ENCODE peak calls at places on chromosome 1, in eight cellular contexts. One of them, this sample, is unnamed.

GRCh38 chr1:43688594-43689000 is 18.7 kb upstream of the ST3GAL3 start:
- DNase-seq in endothelial cell of umbilical vein: peak; percentile 64
- DNase-seq in mammary epithelial cell: peak; percentile 53
- DNase-seq in fibroblast of lung: peak; percentile 81
- DNase-seq in HepG2: no peak
- DNase-seq in HCT116: no peak
- DNase-seq in GM23338: no peak
- DNase-seq in PC-9: no peak
- DNase-seq in this sample: peak; percentile 73

GRCh38 chr1:54109131-54110105 is 43.4 kb downstream of the CDCP2 start:
- DNase-seq in HepG2: no peak
- DNase-seq in endothelial cell of umbilical vein: no peak
- DNase-seq in PC-9: no peak
- DNase-seq in HCT116: no peak
- DNase-seq in mammary epithelial cell: no peak
- DNase-seq in fibroblast of lung: peak; percentile 7
- DNase-seq in GM23338: no peak
- DNase-seq in this sample: no peak

GRCh38 chr1:67407498-67407897 is 22.7 kb downstream of the SERBP1 start:
- DNase-seq in HepG2: no peak
- DNase-seq in mammary epithelial cell: no peak
- DNase-seq in GM23338: no peak
- DNase-seq in fibroblast of lung: no peak
- DNase-seq in HCT116: no peak
- DNase-seq in endothelial cell of umbilical vein: no peak
- DNase-seq in PC-9: no peak
- DNase-seq in this sample: no peak

GRCh38 chr1:55402676-55403464 is 187.7 kb upstream of the USP24 start:
- DNase-seq in PC-9: no peak
- DNase-seq in mammary epithelial cell: no peak
- DNase-seq in HepG2: no peak
- DNase-seq in endothelial cell of umbilical vein: no peak
- DNase-seq in HCT116: no peak
- DNase-seq in GM23338: no peak
- DNase-seq in fibroblast of lung: peak; percentile 77
- DNase-seq in this sample: peak; percentile 68

GRCh38 chr1:205147191-205147590 is 25.4 kb upstream of the RBBP5 start:
- DNase-seq in endothelial cell of umbilical vein: no peak
- DNase-seq in HCT116: no peak
- DNase-seq in mammary epithelial cell: no peak
- DNase-seq in fibroblast of lung: peak; percentile 84
- DNase-seq in GM23338: no peak
- DNase-seq in PC-9: no peak
- DNase-seq in HepG2: no peak
- DNase-seq in this sample: peak; percentile 79

GRCh38 chr1:100750002-100750885 is 30.7 kb downstream of the VCAM1 start:
- DNase-seq in mammary epithelial cell: no peak
- DNase-seq in endothelial cell of umbilical vein: no peak
- DNase-seq in fibroblast of lung: no peak
- DNase-seq in GM23338: peak; percentile 41
- DNase-seq in HCT116: no peak
- DNase-seq in PC-9: no peak
- DNase-seq in HepG2: no peak
- DNase-seq in this sample: no peak

GRCh38 chr1:175783126-175783722 is 39.8 kb upstream of the TNR start:
- DNase-seq in HCT116: no peak
- DNase-seq in HepG2: no peak
- DNase-seq in mammary epithelial cell: peak; percentile 24
- DNase-seq in GM23338: no peak
- DNase-seq in endothelial cell of umbilical vein: peak; percentile 78
- DNase-seq in PC-9: no peak
- DNase-seq in fibroblast of lung: no peak
- DNase-seq in this sample: no peak

GRCh38 chr1:108816049-108816882 is 40.6 kb downstream of the AKNAD1 start:
- DNase-seq in HepG2: peak; percentile 24
- DNase-seq in mammary epithelial cell: peak; percentile 90
- DNase-seq in PC-9: peak; percentile 71
- DNase-seq in endothelial cell of umbilical vein: peak; percentile 98
- DNase-seq in HCT116: no peak
- DNase-seq in GM23338: peak; percentile 73
- DNase-seq in fibroblast of lung: peak; percentile 93
- DNase-seq in this sample: peak; percentile 91

GRCh38 chr1:176188604-176189003 is 18.5 kb downstream of the COP1 start:
- DNase-seq in HCT116: no peak
- DNase-seq in endothelial cell of umbilical vein: no peak
- DNase-seq in GM23338: peak; percentile 20
- DNase-seq in PC-9: no peak
- DNase-seq in fibroblast of lung: no peak
- DNase-seq in HepG2: peak; percentile 14
- DNase-seq in mammary epithelial cell: no peak
- DNase-seq in this sample: no peak

GRCh38 chr1:151047925-151048644 is 534 bp downstream of the C1orf56 start:
- DNase-seq in HepG2: peak; percentile 58
- DNase-seq in PC-9: peak; percentile 57
- DNase-seq in endothelial cell of umbilical vein: peak; percentile 84
- DNase-seq in HCT116: no peak
- DNase-seq in mammary epithelial cell: peak; percentile 53
- DNase-seq in fibroblast of lung: peak; percentile 72
- DNase-seq in GM23338: peak; percentile 90
- DNase-seq in this sample: peak; percentile 56

GRCh38 chr1:151047591-151047924 is at the start of gene C1orf56:
- DNase-seq in mammary epithelial cell: no peak
- DNase-seq in fibroblast of lung: peak; percentile 73
- DNase-seq in HCT116: no peak
- DNase-seq in HepG2: peak; percentile 43
- DNase-seq in PC-9: no peak
- DNase-seq in endothelial cell of umbilical vein: peak; percentile 72
- DNase-seq in GM23338: peak; percentile 88
- DNase-seq in this sample: peak; percentile 53

GRCh38 chr1:151049458-151049857 is 1.9 kb downstream of the C1orf56 start:
- DNase-seq in fibroblast of lung: no peak
- DNase-seq in PC-9: no peak
- DNase-seq in GM23338: no peak
- DNase-seq in HepG2: no peak
- DNase-seq in endothelial cell of umbilical vein: no peak
- DNase-seq in mammary epithelial cell: no peak
- DNase-seq in HCT116: no peak
- DNase-seq in this sample: no peak

GRCh38 chr1:151050051-151050688 is 2.6 kb downstream of the C1orf56 start:
- DNase-seq in PC-9: no peak
- DNase-seq in mammary epithelial cell: no peak
- DNase-seq in fibroblast of lung: no peak
- DNase-seq in HCT116: no peak
- DNase-seq in endothelial cell of umbilical vein: no peak
- DNase-seq in HepG2: no peak
- DNase-seq in GM23338: no peak
- DNase-seq in this sample: no peak

DNA sequence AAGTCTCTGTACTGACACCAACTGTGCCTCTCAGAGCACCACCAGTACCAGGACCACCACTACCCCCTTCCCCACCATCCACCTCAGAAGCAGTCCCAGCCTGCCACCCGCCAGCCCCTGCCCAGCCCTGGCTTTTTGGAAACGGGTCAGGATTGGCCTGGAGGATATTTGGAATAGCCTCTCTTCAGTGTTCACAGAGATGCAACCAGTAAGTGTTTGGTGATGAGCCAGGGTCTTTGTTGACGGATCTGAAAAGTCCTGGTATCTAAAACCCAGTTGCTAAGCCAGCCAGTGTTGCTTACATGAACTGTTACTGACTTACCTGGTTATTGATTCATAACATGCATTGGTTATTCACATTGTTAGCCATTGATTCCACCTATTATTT is 1.1 kb downstream of the C1orf56 start:
- DNase-seq in endothelial cell of umbilical vein: no peak
- DNase-seq in GM23338: no peak
- DNase-seq in HepG2: no peak
- DNase-seq in mammary epithelial cell: no peak
- DNase-seq in fibroblast of lung: no peak
- DNase-seq in HCT116: no peak
- DNase-seq in PC-9: no peak
- DNase-seq in this sample: no peak
- TF ChIP-seq CTCF in endothelial cell of umbilical vein: no peak
- TF ChIP-seq CTCF in GM23338: no peak
- TF ChIP-seq CTCF in HepG2: no peak
- TF ChIP-seq CTCF in mammary epithelial cell: no peak
- TF ChIP-seq CTCF in fibroblast of lung: no peak
- TF ChIP-seq CTCF in HCT116: no peak
- TF ChIP-seq CTCF in PC-9: peak; percentile 66
- TF ChIP-seq CTCF in this sample: peak; percentile 26

DNA sequence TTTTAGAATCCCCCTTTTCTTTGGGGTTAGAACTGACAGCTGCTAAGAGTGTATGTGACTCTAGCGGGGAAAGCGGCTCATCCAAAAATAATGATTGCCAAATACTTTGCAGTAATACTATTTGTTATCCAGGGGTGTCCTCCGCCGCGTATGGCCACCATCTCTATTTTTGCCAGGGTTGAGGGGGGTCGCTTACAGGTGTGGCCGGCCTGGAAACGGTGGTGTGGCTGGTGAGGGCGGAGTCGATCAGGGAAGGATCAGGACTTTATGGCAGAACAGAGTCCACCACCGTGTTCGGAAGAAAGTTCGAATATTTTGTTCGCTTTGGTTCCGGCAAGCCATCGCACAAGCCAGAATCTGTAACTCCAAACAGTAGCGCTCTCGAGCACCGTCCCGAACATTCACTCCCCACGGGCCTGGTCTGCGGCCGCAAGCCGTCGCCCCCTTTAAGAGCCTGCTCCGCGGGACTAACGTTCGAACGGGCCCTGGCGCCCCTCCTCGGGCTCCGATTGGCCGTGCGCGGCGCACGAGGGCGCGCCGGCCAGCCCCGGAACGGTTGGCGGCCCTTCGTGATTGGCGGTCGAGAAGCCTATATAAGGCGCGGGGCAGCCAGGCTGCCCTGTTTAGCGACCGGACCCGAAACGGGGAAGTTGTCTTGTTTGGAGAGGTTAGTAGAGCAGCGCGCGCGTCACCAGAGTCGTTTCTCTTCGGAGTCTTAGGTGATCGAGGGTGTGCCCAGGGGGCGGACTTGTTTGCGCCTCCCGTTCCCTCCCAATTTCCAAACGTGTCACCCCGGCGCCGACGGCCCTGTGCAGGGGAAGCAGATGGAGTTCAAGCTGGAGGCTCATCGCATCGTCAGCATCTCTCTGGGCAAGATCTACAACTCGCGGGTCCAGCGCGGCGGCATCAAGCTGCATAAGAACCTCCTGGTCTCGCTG is at the start of gene IER5:
- DNase-seq in mammary epithelial cell: peak; percentile 97
- DNase-seq in PC-9: peak; percentile 90
- DNase-seq in endothelial cell of umbilical vein: peak; percentile 97
- DNase-seq in fibroblast of lung: peak; percentile 94
- DNase-seq in HepG2: peak; percentile 89
- DNase-seq in GM23338: peak; percentile 96
- DNase-seq in HCT116: peak; percentile 94
- DNase-seq in this sample: peak; percentile 86
- H3K79me2 ChIP-seq in mammary epithelial cell: peaks cover 51% of the 10 kb centered on the region
- H3K79me2 ChIP-seq in PC-9: peaks cover 59% of the 10 kb centered on the region
- H3K79me2 ChIP-seq in endothelial cell of umbilical vein: peaks cover 44% of the 10 kb centered on the region
- H3K79me2 ChIP-seq in fibroblast of lung: peaks cover 55% of the 10 kb centered on the region
- H3K79me2 ChIP-seq in HepG2: peaks cover 30% of the 10 kb centered on the region
- H3K79me2 ChIP-seq in GM23338: peaks cover 30% of the 10 kb centered on the region
- H3K79me2 ChIP-seq in HCT116: peaks cover 44% of the 10 kb centered on the region
- H3K79me2 ChIP-seq in this sample: peaks cover 49% of the 10 kb centered on the region

GRCh38 chr1:84479998-84480397 is 932 bp downstream of the RPF1 start:
- DNase-seq in HCT116: no peak
- DNase-seq in endothelial cell of umbilical vein: no peak
- DNase-seq in fibroblast of lung: peak; percentile 14
- DNase-seq in HepG2: no peak
- DNase-seq in GM23338: no peak
- DNase-seq in mammary epithelial cell: no peak
- DNase-seq in PC-9: no peak
- DNase-seq in this sample: no peak

GRCh38 chr1:84480658-84481057 is 1.6 kb downstream of the RPF1 start:
- DNase-seq in mammary epithelial cell: no peak
- DNase-seq in HepG2: no peak
- DNase-seq in HCT116: no peak
- DNase-seq in GM23338: no peak
- DNase-seq in endothelial cell of umbilical vein: no peak
- DNase-seq in fibroblast of lung: no peak
- DNase-seq in PC-9: no peak
- DNase-seq in this sample: no peak

GRCh38 chr1:84476225-84476624 is 2.8 kb upstream of the RPF1 start:
- DNase-seq in mammary epithelial cell: no peak
- DNase-seq in HepG2: no peak
- DNase-seq in endothelial cell of umbilical vein: no peak
- DNase-seq in PC-9: no peak
- DNase-seq in GM23338: no peak
- DNase-seq in HCT116: no peak
- DNase-seq in fibroblast of lung: no peak
- DNase-seq in this sample: no peak

GRCh38 chr1:84481317-84481716 is 2.3 kb downstream of the RPF1 start:
- DNase-seq in PC-9: no peak
- DNase-seq in endothelial cell of umbilical vein: no peak
- DNase-seq in fibroblast of lung: no peak
- DNase-seq in HCT116: no peak
- DNase-seq in HepG2: no peak
- DNase-seq in mammary epithelial cell: no peak
- DNase-seq in GM23338: no peak
- DNase-seq in this sample: no peak

GRCh38 chr1:84478876-84479868 is at the start of gene RPF1:
- DNase-seq in HCT116: peak; percentile 69
- DNase-seq in endothelial cell of umbilical vein: peak; percentile 85
- DNase-seq in PC-9: peak; percentile 67
- DNase-seq in GM23338: peak; percentile 88
- DNase-seq in fibroblast of lung: peak; percentile 81
- DNase-seq in HepG2: peak; percentile 82
- DNase-seq in mammary epithelial cell: peak; percentile 77
- DNase-seq in this sample: peak; percentile 72
- TF ChIP-seq EZH2 in HCT116: no peak
- TF ChIP-seq EZH2 in endothelial cell of umbilical vein: no peak
- TF ChIP-seq EZH2 in PC-9: no peak
- TF ChIP-seq EZH2 in GM23338: no peak
- TF ChIP-seq EZH2 in fibroblast of lung: no peak
- TF ChIP-seq EZH2 in HepG2: no peak
- TF ChIP-seq EZH2 in mammary epithelial cell: no peak
- TF ChIP-seq EZH2 in this sample: no peak

GRCh38 chr1:29357452-29357851 is 121.1 kb downstream of the PTPRU start:
- DNase-seq in HCT116: no peak
- DNase-seq in fibroblast of lung: no peak
- DNase-seq in HepG2: no peak
- DNase-seq in PC-9: no peak
- DNase-seq in endothelial cell of umbilical vein: no peak
- DNase-seq in GM23338: no peak
- DNase-seq in mammary epithelial cell: no peak
- DNase-seq in this sample: no peak

GRCh38 chr1:29352719-29353420 is 116.5 kb downstream of the PTPRU start:
- DNase-seq in HepG2: no peak
- DNase-seq in HCT116: no peak
- DNase-seq in fibroblast of lung: no peak
- DNase-seq in GM23338: no peak
- DNase-seq in mammary epithelial cell: no peak
- DNase-seq in endothelial cell of umbilical vein: no peak
- DNase-seq in PC-9: no peak
- DNase-seq in this sample: no peak

GRCh38 chr1:29356663-29357062 is 120.3 kb downstream of the PTPRU start:
- DNase-seq in mammary epithelial cell: no peak
- DNase-seq in fibroblast of lung: no peak
- DNase-seq in HepG2: no peak
- DNase-seq in HCT116: no peak
- DNase-seq in endothelial cell of umbilical vein: no peak
- DNase-seq in PC-9: no peak
- DNase-seq in GM23338: peak; percentile 78
- DNase-seq in this sample: no peak

GRCh38 chr1:29354511-29355098 is 118.3 kb downstream of the PTPRU start:
- DNase-seq in HepG2: no peak
- DNase-seq in HCT116: no peak
- DNase-seq in fibroblast of lung: no peak
- DNase-seq in GM23338: no peak
- DNase-seq in mammary epithelial cell: peak; percentile 20
- DNase-seq in PC-9: no peak
- DNase-seq in endothelial cell of umbilical vein: no peak
- DNase-seq in this sample: no peak

GRCh38 chr1:29355375-29355774 is 119.1 kb downstream of the PTPRU start:
- DNase-seq in GM23338: no peak
- DNase-seq in mammary epithelial cell: no peak
- DNase-seq in HCT116: no peak
- DNase-seq in HepG2: no peak
- DNase-seq in PC-9: no peak
- DNase-seq in fibroblast of lung: no peak
- DNase-seq in endothelial cell of umbilical vein: no peak
- DNase-seq in this sample: no peak
- TF ChIP-seq CTCF in GM23338: no peak
- TF ChIP-seq CTCF in mammary epithelial cell: no peak
- TF ChIP-seq CTCF in HCT116: no peak
- TF ChIP-seq CTCF in HepG2: no peak
- TF ChIP-seq CTCF in PC-9: no peak
- TF ChIP-seq CTCF in fibroblast of lung: no peak
- TF ChIP-seq CTCF in endothelial cell of umbilical vein: no peak
- TF ChIP-seq CTCF in this sample: no peak